ENCODE peak calls at places on chromosomes 3 and 15, in seven cellular contexts. M, U, C, E, B, G and W are unnamed samples.

GRCh38 chr3:125337506-125337905 is 37.6 kb downstream of the ZNF148 start:
- DNase-seq in B (no peak), C (no peak), G (no peak), U (no peak), E (peak; percentile 43), M (no peak), W (no peak)

GRCh38 chr3:150956376-150956775 is 16.2 kb downstream of the CLRN1 start:
- DNase-seq in E (peak; percentile 14), B (peak; percentile 68), C (no peak), G (peak; percentile 73), M (no peak), U (no peak), W (no peak)

GRCh38 chr3:15204005-15204404 is 2.0 kb upstream of the CAPN7 start:
- DNase-seq in C (no peak), U (no peak), G (no peak), B (peak; percentile 77), M (peak; percentile 8), E (peak; percentile 15), W (no peak)

GRCh38 chr15:79897380-79897678 is 515 bp upstream of the MTHFS start:
- DNase-seq in M (no peak), U (no peak), E (no peak), C (no peak), B (no peak), G (no peak), W (no peak)

GRCh38 chr3:131630812-131631211 is 128.0 kb upstream of the MRPL3 start:
- DNase-seq in C (no peak), B (no peak), U (no peak), M (no peak), E (no peak), G (no peak), W (no peak)

GRCh38 chr3:125357032-125357658 is 18.0 kb downstream of the ZNF148 start:
- DNase-seq in B (peak; percentile 61), G (peak; percentile 10), M (no peak), C (peak; percentile 33), E (peak; percentile 79), U (peak; percentile 39), W (peak; percentile 66)

GRCh38 chr3:8490079-8490552 is 11.5 kb upstream of the LMCD1 start:
- DNase-seq in C (no peak), U (no peak), G (peak; percentile 34), E (no peak), B (peak; percentile 87), M (no peak), W (no peak)

GRCh38 chr3:113954091-113954685 is 6.4 kb downstream of the ZDHHC23 start:
- DNase-seq in M (no peak), G (no peak), C (no peak), B (no peak), U (no peak), E (no peak), W (no peak)

GRCh38 chr3:157445897-157446296 is 9.2 kb downstream of the PTX3 start:
- DNase-seq in E (peak; percentile 78), U (no peak), B (peak; percentile 68), G (peak; percentile 18), C (no peak), M (no peak), W (peak; percentile 83)

GRCh38 chr3:9102240-9102841 is 139.1 kb upstream of the RAD18 start:
- DNase-seq in G (no peak), B (no peak), U (no peak), E (no peak), C (no peak), M (peak; percentile 48), W (no peak)

GRCh38 chr15:74642328-74642723 is 26.7 kb downstream of the CLK3 start:
- DNase-seq in E (no peak), G (no peak), U (no peak), C (peak; percentile 46), B (no peak), M (no peak), W (no peak)

GRCh38 chr3:137110392-137110996 is 152.7 kb downstream of the IL20RB start:
- DNase-seq in U (no peak), G (peak; percentile 45), C (no peak), E (peak; percentile 25), B (peak; percentile 57), M (no peak), W (peak; percentile 55)

GRCh38 chr3:57091471-57091870 is 31.0 kb downstream of the SPATA12 start:
- DNase-seq in B (no peak), E (no peak), U (no peak), M (no peak), C (no peak), G (no peak), W (no peak)

GRCh38 chr3:126417461-126418255 is 22.9 kb downstream of the CFAP100 start:
- DNase-seq in U (no peak), G (no peak), E (no peak), M (no peak), C (peak; percentile 14), B (no peak), W (no peak)

GRCh38 chr15:77577350-77577749 is 55.4 kb downstream of the LINGO1 start:
- DNase-seq in C (no peak), M (no peak), E (no peak), U (peak; percentile 48), G (no peak), B (no peak), W (no peak)

GRCh38 chr3:157442729-157443128 is 6.1 kb downstream of the PTX3 start:
- DNase-seq in M (no peak), G (no peak), E (peak; percentile 40), B (peak; percentile 37), U (no peak), C (no peak), W (peak; percentile 32)

GRCh38 chr3:188975612-188976314 is 196.0 kb upstream of the TPRG1 start:
- DNase-seq in M (no peak), G (no peak), E (no peak), B (no peak), C (no peak), U (no peak), W (no peak)

GRCh38 chr3:142028174-142028833 is 121.0 kb downstream of the TFDP2 start:
- DNase-seq in U (no peak), G (peak; percentile 53), C (no peak), M (peak; percentile 36), E (peak; percentile 61), B (peak; percentile 84), W (peak; percentile 91)

GRCh38 chr15:90512281-90512680 is 17.4 kb upstream of the CRTC3 start:
- DNase-seq in C (no peak), M (no peak), E (no peak), U (no peak), B (no peak), G (no peak), W (peak; percentile 8)

GRCh38 chr3:47365213-47366153 is 15.3 kb upstream of the PTPN23 start:
- DNase-seq in G (no peak), E (no peak), B (peak; percentile 66), M (no peak), U (no peak), C (peak; percentile 44), W (no peak)

GRCh38 chr15:96325579-96326331 is 4.7 kb upstream of the NR2F2 start:
- DNase-seq in C (no peak), E (peak; percentile 54), B (peak; percentile 61), M (no peak), U (no peak), G (no peak), W (peak; percentile 77)

GRCh38 chr3:58640700-58641372 is 25.7 kb downstream of the FAM3D start:
- DNase-seq in G (peak; percentile 72), E (peak; percentile 67), U (peak; percentile 14), M (peak; percentile 86), B (peak; percentile 84), C (peak; percentile 83), W (peak; percentile 72)

GRCh38 chr15:60589253-60589652 is 110.3 kb upstream of the ICE2 start:
- DNase-seq in G (no peak), C (no peak), U (no peak), M (peak; percentile 11), E (no peak), B (no peak), W (no peak)

GRCh38 chr3:29695201-29695904 is 414.5 kb downstream of the RBMS3 start:
- DNase-seq in B (peak; percentile 55), C (no peak), G (peak; percentile 8), U (no peak), M (no peak), E (no peak), W (peak; percentile 39)

GRCh38 chr3:44924102-44925084 is 50.0 kb downstream of the TGM4 start:
- DNase-seq in U (no peak), G (no peak), E (no peak), M (no peak), C (no peak), B (no peak), W (no peak)

GRCh38 chr3:11455977-11456376 is 183.8 kb downstream of the ATG7 start:
- DNase-seq in B (peak; percentile 97), M (no peak), G (no peak), E (peak; percentile 85), C (no peak), U (no peak), W (no peak)

GRCh38 chr15:82530606-82531379 is 9.5 kb downstream of the RPS17 start:
- DNase-seq in E (peak; percentile 58), U (no peak), C (peak; percentile 87), B (peak; percentile 71), G (peak; percentile 77), M (peak; percentile 83), W (no peak)

GRCh38 chr15:51904931-51905330 is 66.6 kb downstream of the LEO1 start:
- DNase-seq in U (no peak), G (no peak), E (no peak), C (no peak), M (no peak), B (no peak), W (no peak)

GRCh38 chr15:45320581-45320980 is 57.8 kb downstream of the GATM start:
- DNase-seq in U (peak; percentile 14), M (no peak), C (no peak), E (no peak), G (peak; percentile 72), B (no peak), W (no peak)

GRCh38 chr3:186825294-186825821 is 17.2 kb upstream of the ADIPOQ start:
- DNase-seq in B (peak; percentile 78), M (peak; percentile 65), U (no peak), G (no peak), E (no peak), C (no peak), W (no peak)

GRCh38 chr3:156638271-156638670 is 36.1 kb upstream of the TIPARP start:
- DNase-seq in G (no peak), M (no peak), U (no peak), C (no peak), B (no peak), E (no peak), W (no peak)

GRCh38 chr3:149967067-149967685 is 3.5 kb downstream of the PFN2 start:
- DNase-seq in G (peak; percentile 25), E (peak; percentile 49), M (no peak), B (peak; percentile 78), C (no peak), U (no peak), W (peak; percentile 63)

GRCh38 chr3:180417241-180417640 is 184.7 kb upstream of the TTC14 start:
- DNase-seq in G (no peak), B (no peak), M (no peak), E (peak; percentile 4), U (no peak), C (no peak), W (no peak)